ENCODE peak calls at places on chromosome 14, in five cellular contexts. W, V, M, A and U are unnamed samples.

GRCh38 chr14:64510825-64511679 is 6.5 kb downstream of the ZBTB1 start:
- DNase-seq in W (peak), V (peak), M (peak), A (peak), U (peak)

GRCh38 chr14:38316922-38317321 is 61.0 kb upstream of the CLEC14A start:
- DNase-seq in W (no peak), V (no peak), M (no peak), A (no peak), U (no peak)

GRCh38 chr14:83548061-83548839 is 1981.7 kb upstream of the FLRT2 start:
- DNase-seq in W (no peak), V (peak), M (no peak), A (no peak), U (no peak)

GRCh38 chr14:76424359-76424758 is 48.4 kb downstream of the ESRRB start:
- DNase-seq in W (no peak), V (no peak), M (no peak), A (no peak), U (no peak)

GRCh38 chr14:35821546-35822411 is 4.4 kb upstream of the BRMS1L start:
- DNase-seq in W (peak), V (peak), M (peak), A (no peak), U (peak)

GRCh38 chr14:73720636-73721035 is 6.5 kb upstream of the PNMA1 start:
- DNase-seq in W (no peak), V (no peak), M (no peak), A (no peak), U (no peak)

GRCh38 chr14:20327005-20327869 is 5.8 kb downstream of the CCNB1IP1 start:
- DNase-seq in W (peak), V (peak), M (peak), A (peak), U (peak)

GRCh38 chr14:61003571-61003970 is 22.5 kb downstream of the SLC38A6 start:
- DNase-seq in W (no peak), V (peak), M (peak), A (no peak), U (no peak)

GRCh38 chr14:83816755-83817154 is 1713.2 kb upstream of the FLRT2 start:
- DNase-seq in W (no peak), V (no peak), M (no peak), A (no peak), U (peak)

GRCh38 chr14:21066882-21067502 is 3.1 kb upstream of the ARHGEF40 start:
- DNase-seq in W (peak), V (no peak), M (peak), A (no peak), U (no peak)

GRCh38 chr14:95232894-95233584 is 75.7 kb upstream of the DICER1 start:
- DNase-seq in W (no peak), V (no peak), M (no peak), A (no peak), U (no peak)

GRCh38 chr14:32593290-32593942 is 264.3 kb downstream of the AKAP6 start:
- DNase-seq in W (no peak), V (peak), M (peak), A (no peak), U (no peak)

GRCh38 chr14:62017651-62018230 is 255.5 kb downstream of the SNAPC1 start:
- DNase-seq in W (no peak), V (no peak), M (no peak), A (no peak), U (no peak)

GRCh38 chr14:80621701-80622100 is 319.8 kb downstream of the CEP128 start:
- DNase-seq in W (no peak), V (peak), M (peak), A (no peak), U (peak)

GRCh38 chr14:91163316-91163715 is 49.4 kb downstream of the DGLUCY start:
- DNase-seq in W (no peak), V (no peak), M (no peak), A (no peak), U (no peak)

GRCh38 chr14:100246809-100247428 is 8.0 kb downstream of the YY1 start:
- DNase-seq in W (peak), V (peak), M (peak), A (no peak), U (peak)

GRCh38 chr14:82003418-82003817 is 469.8 kb upstream of the SEL1L start:
- DNase-seq in W (no peak), V (no peak), M (no peak), A (no peak), U (peak)

GRCh38 chr14:76929927-76930326 is 98.6 kb downstream of the IRF2BPL start:
- DNase-seq in W (no peak), V (no peak), M (no peak), A (peak), U (no peak)

GRCh38 chr14:31994391-31995033 is 82.6 kb upstream of the ARHGAP5 start:
- DNase-seq in W (no peak), V (no peak), M (peak), A (no peak), U (no peak)

GRCh38 chr14:87567926-87568325 is 425.1 kb downstream of the GALC start:
- DNase-seq in W (no peak), V (no peak), M (no peak), A (no peak), U (no peak)

GRCh38 chr14:100586153-100586519 is 1.1 kb downstream of the BEGAIN start:
- DNase-seq in W (no peak), V (no peak), M (no peak), A (no peak), U (no peak)

GRCh38 chr14:101127239-101127638 is 223.7 kb upstream of the RTL1 start:
- DNase-seq in W (no peak), V (no peak), M (no peak), A (no peak), U (no peak)

GRCh38 chr14:56386024-56386423 is 193.6 kb upstream of the TMEM260 start:
- DNase-seq in W (no peak), V (no peak), M (no peak), A (no peak), U (no peak)

GRCh38 chr14:101251812-101252442 is 309.4 kb upstream of the DIO3 start:
- DNase-seq in W (no peak), V (no peak), M (no peak), A (no peak), U (no peak)

GRCh38 chr14:101196051-101196450 is 292.5 kb upstream of the RTL1 start:
- DNase-seq in W (no peak), V (no peak), M (no peak), A (no peak), U (no peak)

GRCh38 chr14:105066285-105067071 is 1.2 kb upstream of the GPR132 start:
- DNase-seq in W (no peak), V (no peak), M (no peak), A (no peak), U (no peak)